ENCODE peak calls at places on chromosomes 12 and 14, in nine cellular contexts. W is activated T-cell treated with anti-CD3 and anti-CD28 coated beads for 1 hour; Y is AG10803; U is skeletal muscle cell; K is left ventricle myocardium superior; J is cardiac fibroblast; E is stimulated activated CD8-positive, alpha-beta memory T cell treated with anti-CD3 and anti-CD28 coated beads, Interleukin-15, amount 100 ng/mL, for 24 hours; N is fibroblast of lung; T is left cardiac atrium. X is an unnamed sample.
A peak's percentile ranks its signal among the peaks of the same experiment; 100 is the strongest.

GRCh38 chr12:32115404-32116104 is 8.9 kb downstream of the BICD1 start:
- DNase-seq in W (no peak), E (no peak), N (peak; percentile 99), Y (peak; percentile 99), J (peak; percentile 99), K (peak; percentile 68), U (peak; percentile 99), T (peak; percentile 91), X (no peak)

GRCh38 chr14:70156602-70157001 is 32.1 kb downstream of the SLC8A3 start:
- DNase-seq in U (no peak), E (no peak), J (no peak), W (no peak), Y (no peak), T (no peak), N (no peak), K (no peak), X (no peak)

GRCh38 chr12:104460041-104460757 is 3.5 kb downstream of the CHST11 start:
- DNase-seq in N (no peak), J (no peak), E (no peak), T (no peak), U (no peak), K (no peak), Y (no peak), W (no peak), X (no peak)

GRCh38 chr12:75120202-75120774 is 89.4 kb downstream of the KCNC2 start:
- DNase-seq in N (no peak), J (no peak), K (no peak), E (no peak), U (no peak), W (no peak), T (no peak), Y (peak; percentile 3), X (no peak)

GRCh38 chr12:63103489-63104131 is 47.4 kb downstream of the AVPR1A start:
- DNase-seq in K (no peak), U (no peak), E (no peak), W (no peak), Y (peak; percentile 29), T (no peak), J (peak; percentile 48), N (peak; percentile 31), X (no peak)

GRCh38 chr12:126362490-126362889 is 1297.3 kb downstream of the AACS start:
- DNase-seq in W (no peak), T (no peak), K (no peak), Y (no peak), U (no peak), E (no peak), N (no peak), J (peak; percentile 32), X (no peak)

GRCh38 chr12:54417712-54418440 is 1.2 kb downstream of the ITGA5 start:
- DNase-seq in Y (no peak), T (peak; percentile 45), K (peak; percentile 64), U (no peak), W (no peak), J (no peak), E (no peak), N (no peak), X (no peak)

GRCh38 chr12:18430425-18431048 is 169.2 kb downstream of the PIK3C2G start:
- DNase-seq in Y (peak; percentile 68), U (no peak), W (no peak), J (peak; percentile 76), T (peak; percentile 22), K (peak; percentile 30), N (peak; percentile 78), E (no peak), X (no peak)

GRCh38 chr14:94581127-94581999 is at the start of gene SERPINA5:
- DNase-seq in U (no peak), T (peak; percentile 78), Y (peak; percentile 24), K (peak; percentile 74), N (no peak), E (no peak), W (no peak), J (peak; percentile 73), X (no peak)

GRCh38 chr14:100827751-100828447 is 2.0 kb downstream of the MEG3 start:
- DNase-seq in N (peak; percentile 77), Y (peak; percentile 76), U (peak; percentile 51), E (no peak), W (no peak), J (peak; percentile 80), K (no peak), T (no peak), X (no peak)

GRCh38 chr12:24574538-24574937 is 374.4 kb downstream of the BCAT1 start:
- DNase-seq in Y (no peak), U (no peak), N (no peak), K (no peak), T (no peak), W (no peak), J (no peak), E (no peak), X (no peak)

GRCh38 chr14:73754911-73755360 is 40.8 kb upstream of the PNMA1 start:
- DNase-seq in Y (peak; percentile 74), E (no peak), T (peak; percentile 72), J (peak; percentile 55), N (peak; percentile 64), K (peak; percentile 79), U (no peak), W (no peak), X (no peak)

GRCh38 chr12:85468356-85469157 is 188.5 kb downstream of the ALX1 start:
- DNase-seq in W (no peak), K (peak; percentile 23), Y (peak; percentile 56), T (peak; percentile 19), U (no peak), E (no peak), J (peak; percentile 82), N (peak; percentile 73), X (peak; percentile 29)

GRCh38 chr14:72898448-72898847 is 4.5 kb upstream of the DPF3 start:
- DNase-seq in W (no peak), U (no peak), E (no peak), Y (no peak), J (no peak), T (no peak), N (no peak), K (no peak), X (no peak)